ENCODE peak calls at places on chromosomes 12 and 14, in nine cellular contexts. Z is T47D; D is PC-9; A is AG08395; Q is WTC11; B is lower lobe of right lung; M is left ventricle myocardium superior; K is effector memory CD4-positive, alpha-beta T cell; E is ACHN. X is an unnamed sample.

GRCh38 chr14:23076785-23077408 is 18.0 kb downstream of the ACIN1 start:
- DNase-seq in A (no peak), B (no peak), D (no peak), Z (no peak), Q (no peak), M (no peak), E (peak), K (no peak), X (no peak)

GRCh38 chr12:71684081-71684480 is 1.8 kb upstream of the TMEM19 start:
- DNase-seq in D (no peak), B (no peak), A (no peak), Z (no peak), K (no peak), E (no peak), Q (no peak), M (no peak), X (no peak)

GRCh38 chr12:104213952-104214351 is 1.6 kb upstream of the TXNRD1 start:
- DNase-seq in Z (peak), M (no peak), E (no peak), K (no peak), B (no peak), D (peak), Q (no peak), A (peak), X (peak)

GRCh38 chr12:41936333-41936732 is 208.3 kb downstream of the GXYLT1 start:
- DNase-seq in Q (no peak), D (no peak), M (no peak), B (no peak), Z (no peak), K (no peak), A (no peak), E (no peak), X (peak)

GRCh38 chr12:14999421-15000047 is 26.7 kb downstream of the PDE6H start:
- DNase-seq in A (no peak), B (no peak), Q (no peak), K (no peak), E (no peak), Z (no peak), M (no peak), D (peak), X (peak)

GRCh38 chr14:73850940-73851339 is 691 bp upstream of the PTGR2 start:
- DNase-seq in M (no peak), Z (no peak), B (no peak), E (peak), K (no peak), A (no peak), Q (no peak), D (peak), X (peak)

GRCh38 chr14:72680853-72681640 is 212.9 kb downstream of the DPF3 start:
- DNase-seq in B (no peak), A (no peak), D (no peak), M (no peak), E (no peak), Z (no peak), Q (no peak), K (no peak), X (no peak)

GRCh38 chr12:19203539-19204506 is 74.3 kb downstream of the PLEKHA5 start:
- DNase-seq in D (no peak), B (no peak), M (no peak), Z (no peak), K (no peak), Q (no peak), E (no peak), A (no peak), X (no peak)

X was measured in DMS53.